ENCODE peak calls at places on chromosomes 16 and 17, in four cellular contexts. R, V, K and Y are unnamed samples.

GRCh38 chr17:67390646-67391480 is 13.8 kb downstream of the PITPNC1 start:
- DNase-seq in R (peak), V (peak), K (peak), Y (peak)

GRCh38 chr16:57479422-57480126 is 6.7 kb downstream of the DOK4 start:
- DNase-seq in R (peak), V (no peak), K (peak), Y (peak)

GRCh38 chr16:62664566-62664965 is 628.3 kb upstream of the CDH8 start:
- DNase-seq in R (no peak), V (no peak), K (no peak), Y (no peak)

GRCh38 chr17:70622382-70623260 is 453.3 kb downstream of the KCNJ2 start:
- DNase-seq in R (peak), V (no peak), K (peak), Y (peak)

GRCh38 chr17:57471941-57472368 is 215.6 kb downstream of the MSI2 start:
- DNase-seq in R (no peak), V (no peak), K (no peak), Y (no peak)

GRCh38 chr16:89407925-89408300 is 82.4 kb downstream of the ANKRD11 start:
- DNase-seq in R (no peak), V (no peak), K (no peak), Y (peak)

GRCh38 chr16:67183-67791 is 5.1 kb downstream of the RHBDF1 start:
- DNase-seq in R (no peak), V (no peak), K (no peak), Y (no peak)

GRCh38 chr17:41254861-41255260 is 323 bp upstream of the KRTAP9-9 start:
- DNase-seq in R (no peak), V (no peak), K (no peak), Y (no peak)

GRCh38 chr17:40321502-40322416 is 12.8 kb downstream of the RARA start:
- DNase-seq in R (no peak), V (no peak), K (peak), Y (no peak)

GRCh38 chr16:79602615-79603014 is 2.1 kb upstream of the MAF start:
- DNase-seq in R (no peak), V (no peak), K (no peak), Y (no peak)

GRCh38 chr17:9225305-9226101 is 204.2 kb downstream of the NTN1 start:
- DNase-seq in R (no peak), V (no peak), K (no peak), Y (no peak)

GRCh38 chr17:37083461-37083860 is 134.7 kb downstream of the AATF start:
- DNase-seq in R (no peak), V (no peak), K (no peak), Y (no peak)

GRCh38 chr17:1495265-1495664 is 2.8 kb upstream of the MYO1C start:
- DNase-seq in R (no peak), V (peak), K (no peak), Y (peak)

GRCh38 chr17:53032861-53033271 is 789.9 kb upstream of the KIF2B start:
- DNase-seq in R (peak), V (peak), K (no peak), Y (peak)

GRCh38 chr17:77609553-77610517 is 348.7 kb upstream of the TNRC6C start:
- DNase-seq in R (no peak), V (no peak), K (no peak), Y (no peak)

GRCh38 chr16:89256651-89257254 is 39.2 kb downstream of the ZNF778 start:
- DNase-seq in R (no peak), V (no peak), K (peak), Y (peak)

GRCh38 chr16:84194470-84195200 is 3.7 kb downstream of the ADAD2 start:
- DNase-seq in R (no peak), V (no peak), K (no peak), Y (no peak)

GRCh38 chr16:51133691-51134090 is 17.4 kb downstream of the SALL1 start:
- DNase-seq in R (no peak), V (no peak), K (no peak), Y (no peak)

GRCh38 chr16:51133130-51133529 is 17.9 kb downstream of the SALL1 start:
- DNase-seq in R (no peak), V (no peak), K (no peak), Y (no peak)

GRCh38 chr16:51132484-51132883 is 18.6 kb downstream of the SALL1 start:
- DNase-seq in R (no peak), V (no peak), K (no peak), Y (no peak)

GRCh38 chr16:51134876-51135275 is 16.2 kb downstream of the SALL1 start:
- DNase-seq in R (no peak), V (no peak), K (no peak), Y (no peak)

GRCh38 chr16:51134269-51134812 is 16.7 kb downstream of the SALL1 start:
- DNase-seq in R (no peak), V (no peak), K (no peak), Y (no peak)
- H3K4me3 ChIP-seq in R (no peak), V (no peak), K (peak), Y (no peak)

GRCh38 chr16:86073763-86074493 is 175.0 kb downstream of the IRF8 start:
- DNase-seq in R (no peak), V (no peak), K (no peak), Y (no peak)

GRCh38 chr16:86071611-86072240 is 172.8 kb downstream of the IRF8 start:
- DNase-seq in R (no peak), V (peak), K (no peak), Y (no peak)

GRCh38 chr16:86073103-86073625 is 174.2 kb downstream of the IRF8 start:
- DNase-seq in R (no peak), V (peak), K (no peak), Y (no peak)

GRCh38 chr16:86070971-86071370 is 172.0 kb downstream of the IRF8 start:
- DNase-seq in R (no peak), V (peak), K (no peak), Y (no peak)

GRCh38 chr16:86072328-86073102 is 173.6 kb downstream of the IRF8 start:
- DNase-seq in R (peak), V (peak), K (peak), Y (peak)
- TF ChIP-seq CTCF in R (peak), V (peak), K (peak), Y (peak)

GRCh38 chr16:85616608-85617311 is 3.6 kb downstream of the GSE1 start:
- DNase-seq in R (no peak), V (no peak), K (peak), Y (no peak)
- H3K4me3 ChIP-seq in R (no peak), V (no peak), K (peak), Y (no peak)

GRCh38 chr16:19898924-19899604 is 14.4 kb upstream of the GPRC5B start:
- DNase-seq in R (peak), V (peak), K (peak), Y (peak)

GRCh38 chr16:19899605-19899955 is 14.9 kb upstream of the GPRC5B start:
- DNase-seq in R (no peak), V (no peak), K (no peak), Y (no peak)

GRCh38 chr16:19901164-19901563 is 16.5 kb upstream of the GPRC5B start:
- DNase-seq in R (no peak), V (no peak), K (no peak), Y (no peak)

GRCh38 chr16:19898166-19898565 is 13.5 kb upstream of the GPRC5B start:
- DNase-seq in R (no peak), V (no peak), K (no peak), Y (no peak)

DNA sequence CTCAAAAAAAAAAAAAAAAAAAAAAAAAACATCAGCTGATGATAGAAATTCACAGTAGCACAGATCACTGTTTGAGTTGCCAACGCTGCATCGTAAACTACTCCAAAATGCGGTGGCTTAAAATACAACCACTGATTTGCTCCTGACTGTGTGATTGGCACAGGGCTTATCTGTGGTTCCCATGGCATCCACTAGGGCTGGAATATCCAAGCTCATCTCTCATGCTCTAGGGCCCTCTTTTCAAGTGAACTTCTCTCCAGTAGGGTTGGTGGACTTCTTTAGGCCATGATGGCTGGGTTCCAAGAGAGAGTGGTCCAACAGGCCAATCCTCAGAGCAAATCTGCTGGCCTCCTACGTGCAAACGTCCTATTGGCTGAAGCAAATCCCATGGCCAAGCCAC is 15.9 kb upstream of the GPRC5B start:
- DNase-seq in R (no peak), V (no peak), K (no peak), Y (no peak)
- TF ChIP-seq CTCF in R (no peak), V (no peak), K (no peak), Y (no peak)

GRCh38 chr16:30894540-30895368 is 877 bp upstream of the BCL7C start:
- DNase-seq in R (no peak), V (no peak), K (no peak), Y (peak)
- H3K4me3 ChIP-seq in R (peak), V (peak), K (peak), Y (peak)

DNA sequence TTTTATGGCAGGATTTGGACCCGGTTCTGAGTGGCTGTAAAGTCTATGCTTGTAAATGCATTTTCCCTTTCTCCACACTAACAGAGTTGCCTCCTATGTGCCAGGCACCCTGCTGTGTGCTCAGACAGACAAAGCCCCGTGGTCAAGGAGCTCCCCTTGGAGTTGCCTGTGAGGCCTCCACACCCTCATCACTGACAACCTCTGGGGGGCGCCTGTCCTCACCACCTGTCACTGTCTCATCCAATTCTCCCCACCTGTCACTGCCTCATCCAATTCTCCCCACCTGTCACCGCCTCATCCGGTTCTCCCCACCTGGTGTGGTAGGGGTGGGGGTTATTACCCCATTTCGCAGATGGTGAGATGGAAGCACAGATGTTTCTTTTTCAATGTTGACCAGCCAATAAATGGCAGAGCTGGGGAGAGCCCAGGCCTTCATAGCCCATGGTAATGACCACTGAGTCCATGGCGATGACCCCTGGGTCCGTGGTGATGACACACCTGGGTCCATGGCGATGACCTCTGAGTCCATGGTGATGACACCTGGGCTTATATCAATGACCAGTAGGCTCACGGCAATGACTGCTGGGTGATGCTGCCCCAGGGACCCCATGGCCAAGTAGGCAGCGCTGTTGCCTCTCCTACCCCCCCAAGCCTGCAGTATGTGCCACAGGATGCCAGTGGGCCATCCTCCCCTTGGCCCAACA is 150.1 kb downstream of the IRF8 start:
- DNase-seq in R (no peak), V (no peak), K (no peak), Y (no peak)
- TF ChIP-seq CTCF in R (no peak), V (no peak), K (no peak), Y (no peak)